ENCODE peak calls at places on chromosomes 3 and 15, in eight cellular contexts. S is fibroblast of lung; K is heart right ventricle; T is coronary artery; D is suprapubic skin; M is CD8-positive, alpha-beta T cell; X is IMR-90; Y is dorsolateral prefrontal cortex. G is an unnamed sample.

GRCh38 chr15:66188464-66188863 is 65.1 kb downstream of the MEGF11 start:
- DNase-seq in S (no peak), K (no peak), T (no peak), D (no peak), M (no peak), X (no peak), Y (no peak), G (no peak)

GRCh38 chr3:106208266-106208665 is 339.5 kb upstream of the CBLB start:
- DNase-seq in S (peak; percentile 71), K (no peak), T (no peak), D (no peak), M (no peak), X (no peak), Y (no peak), G (no peak)

GRCh38 chr15:66016199-66016598 is 146.9 kb downstream of the RAB11A start:
- DNase-seq in S (no peak), K (no peak), T (no peak), D (no peak), M (no peak), X (no peak), Y (no peak), G (no peak)

GRCh38 chr3:79521221-79521848 is 246.5 kb downstream of the ROBO1 start:
- DNase-seq in S (peak; percentile 57), K (no peak), T (no peak), D (no peak), M (no peak), X (peak; percentile 32), Y (no peak), G (no peak)

GRCh38 chr15:63752075-63752684 is 81.6 kb downstream of the HERC1 start:
- DNase-seq in S (peak; percentile 74), K (peak; percentile 60), T (no peak), D (no peak), M (no peak), X (peak; percentile 65), Y (peak; percentile 23), G (no peak)

GRCh38 chr15:87224409-87224808 is 1032.1 kb downstream of the NTRK3 start:
- DNase-seq in S (no peak), K (no peak), T (no peak), D (no peak), M (no peak), X (no peak), Y (no peak), G (no peak)

GRCh38 chr3:106810461-106810733 is 566.8 kb upstream of the CCDC54 start:
- DNase-seq in S (no peak), K (no peak), T (no peak), D (no peak), M (no peak), X (no peak), Y (no peak), G (no peak)

GRCh38 chr3:8506611-8507061 is 5.0 kb downstream of the LMCD1 start:
- DNase-seq in S (peak; percentile 60), K (no peak), T (no peak), D (no peak), M (no peak), X (peak; percentile 81), Y (no peak), G (no peak)

GRCh38 chr15:66138096-66138783 is 115.3 kb downstream of the MEGF11 start:
- DNase-seq in S (no peak), K (peak; percentile 11), T (no peak), D (no peak), M (no peak), X (no peak), Y (no peak), G (no peak)

GRCh38 chr3:122727766-122728165 is 47.1 kb downstream of the PARP14 start:
- DNase-seq in S (no peak), K (no peak), T (no peak), D (no peak), M (no peak), X (no peak), Y (no peak), G (no peak)

GRCh38 chr15:74374648-74375302 is 7.3 kb upstream of the CYP11A1 start:
- DNase-seq in S (no peak), K (no peak), T (peak; percentile 47), D (no peak), M (no peak), X (no peak), Y (no peak), G (peak; percentile 60)

GRCh38 chr3:106688463-106688862 is 688.8 kb upstream of the CCDC54 start:
- DNase-seq in S (peak; percentile 97), K (no peak), T (no peak), D (peak; percentile 60), M (no peak), X (peak; percentile 92), Y (no peak), G (no peak)

GRCh38 chr3:56422316-56422715 is 46.0 kb downstream of the ERC2 start:
- DNase-seq in S (no peak), K (no peak), T (no peak), D (no peak), M (no peak), X (no peak), Y (no peak), G (no peak)

GRCh38 chr3:56424885-56425284 is 43.4 kb downstream of the ERC2 start:
- DNase-seq in S (no peak), K (no peak), T (no peak), D (no peak), M (no peak), X (no peak), Y (no peak), G (no peak)

GRCh38 chr3:56421205-56421604 is 47.1 kb downstream of the ERC2 start:
- DNase-seq in S (no peak), K (no peak), T (no peak), D (no peak), M (no peak), X (no peak), Y (peak; percentile 12), G (no peak)

GRCh38 chr3:56424357-56424756 is 43.9 kb downstream of the ERC2 start:
- DNase-seq in S (no peak), K (no peak), T (no peak), D (no peak), M (no peak), X (no peak), Y (no peak), G (no peak)

GRCh38 chr3:56423537-56424209 is 44.6 kb downstream of the ERC2 start:
- DNase-seq in S (no peak), K (no peak), T (no peak), D (no peak), M (no peak), X (no peak), Y (no peak), G (no peak)
- H3K4me3 ChIP-seq in S (no peak overlapping the region), K (no peak overlapping the region), T (no peak overlapping the region), D (no peak overlapping the region), M (no peak overlapping the region), X (no peak overlapping the region), Y (no peak overlapping the region), G (no peak overlapping the region)

DNA sequence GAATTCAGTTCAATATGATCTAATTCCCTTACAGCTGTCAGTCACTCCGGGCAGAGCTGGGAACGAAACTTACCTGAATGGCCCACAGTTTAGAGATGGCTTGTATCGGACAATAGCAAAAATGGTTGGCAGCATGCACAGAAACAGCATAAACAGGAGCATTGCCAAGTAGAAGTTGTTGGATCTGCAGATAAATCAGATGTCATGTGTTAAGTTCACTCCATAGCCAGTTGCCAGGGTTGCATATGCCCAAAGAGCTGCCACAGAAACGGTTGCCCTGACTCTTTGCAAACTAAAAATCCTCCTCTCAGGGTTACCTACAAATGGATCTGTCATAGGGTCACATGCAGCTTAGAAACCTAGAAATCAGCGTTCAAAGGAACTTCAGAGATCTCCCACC is 15.4 kb upstream of the STARD5 start:
- DNase-seq in S (no peak), K (no peak), T (peak; percentile 22), D (no peak), M (no peak), X (no peak), Y (no peak), G (no peak)
- H3K27ac ChIP-seq in S (no peak overlapping the region), K (no peak overlapping the region), T (peak overlapping the region; percentile 21), D (no peak overlapping the region), M (no peak overlapping the region), X (no peak overlapping the region), Y (no peak overlapping the region), G (no peak overlapping the region)

GRCh38 chr3:49906004-49906860 is 2.6 kb upstream of the MST1R start:
- DNase-seq in S (peak; percentile 43), K (peak; percentile 54), T (no peak), D (no peak), M (peak; percentile 60), X (peak; percentile 46), Y (peak; percentile 52), G (no peak)
- H3K4me3 ChIP-seq in S (peak overlapping the region; percentile 42), K (peak overlapping the region; percentile 33), T (peak overlapping the region; percentile 66), D (peak overlapping the region; percentile 5), M (no peak overlapping the region), X (peak overlapping the region; percentile 45), Y (peak overlapping the region; percentile 37), G (peak overlapping the region; percentile 53)

DNA sequence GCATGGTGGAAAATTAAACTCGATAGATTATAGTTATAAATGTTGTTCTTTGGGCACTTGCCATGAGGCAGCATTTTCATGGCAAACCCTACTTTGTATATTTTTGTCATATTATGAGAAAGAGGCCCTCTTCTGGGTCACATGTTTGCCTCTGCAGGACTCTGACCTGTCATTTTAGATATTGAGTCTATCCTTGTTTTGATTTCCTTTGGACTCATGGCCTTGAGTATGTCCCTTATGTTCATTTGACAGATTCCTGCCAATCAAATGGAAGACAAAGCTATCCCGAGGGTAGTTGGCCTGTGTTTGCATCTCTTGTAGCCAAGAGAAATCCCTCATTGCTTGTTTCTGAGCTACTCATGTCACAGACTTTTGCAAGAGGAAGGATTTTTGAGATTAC is 226.3 kb downstream of the LPP start:
- DNase-seq in S (no peak), K (no peak), T (no peak), D (no peak), M (no peak), X (no peak), Y (no peak), G (no peak)
- H3K27ac ChIP-seq in S (no peak overlapping the region), K (no peak overlapping the region), T (no peak overlapping the region), D (no peak overlapping the region), M (no peak overlapping the region), X (no peak overlapping the region), Y (no peak overlapping the region), G (no peak overlapping the region)

G was measured in ascending aorta.